ENCODE peak calls at places on chromosome 3, in nine cellular contexts. K is posterior vena cava; M is nephron progenitor cell; L is activated T-helper 1 cell treated with anti-CD3 and anti-CD28 coated beads, Interleukin-12 subunit alpha, Interleukin-12 subunit beta, Interleukin-2, Interleukin-4 antibody, amounts not matched to agents 30 ng/mL and 10 ng/mL and 1 ng/mL, durations not matched to agents 14 hours and 24 hours and 36 hours; A is hepatic stellate cell; U is fibroblast of pulmonary artery; J is NCI-H1105; Z is left cardiac atrium; G is putamen. I is an unnamed sample.

GRCh38 chr3:12229896-12230295 is 59.0 kb upstream of the PPARG start:
- DNase-seq in J (no peak), Z (no peak), M (no peak), A (no peak), G (no peak), K (no peak), U (no peak), L (no peak), I (no peak)

GRCh38 chr3:77256584-77257488 is 216.9 kb downstream of the ROBO2 start:
- DNase-seq in U (no peak), M (no peak), A (no peak), J (peak), L (no peak), G (no peak), K (no peak), Z (no peak), I (no peak)

GRCh38 chr3:197289726-197290125 is 8.7 kb downstream of the DLG1 start:
- DNase-seq in Z (no peak), A (no peak), K (no peak), L (no peak), U (no peak), J (no peak), M (no peak), G (no peak), I (no peak)

GRCh38 chr3:158792709-158793108 is 9.1 kb upstream of the MFSD1 start:
- DNase-seq in Z (peak), K (no peak), A (peak), U (peak), L (no peak), M (no peak), G (no peak), J (no peak), I (no peak)

GRCh38 chr3:2236203-2236602 is 137.5 kb downstream of the CNTN4 start:
- DNase-seq in Z (no peak), K (no peak), A (no peak), M (no peak), L (no peak), J (no peak), G (no peak), U (no peak), I (no peak)

GRCh38 chr3:52210550-52211046 is 12.6 kb downstream of the ALAS1 start:
- DNase-seq in J (no peak), A (no peak), M (no peak), L (no peak), U (peak), G (no peak), Z (no peak), K (no peak), I (no peak)

GRCh38 chr3:151841801-151842200 is 27.9 kb downstream of the AADAC start:
- DNase-seq in A (peak), M (no peak), L (no peak), K (no peak), G (no peak), J (no peak), Z (no peak), U (peak), I (no peak)

GRCh38 chr3:178127221-178127620 is 409.0 kb upstream of the KCNMB2 start:
- DNase-seq in G (no peak), U (no peak), A (no peak), J (no peak), L (no peak), Z (no peak), K (no peak), M (no peak), I (no peak)

GRCh38 chr3:16834214-16834613 is 50.5 kb upstream of the PLCL2 start:
- DNase-seq in Z (no peak), J (no peak), G (no peak), U (no peak), K (no peak), M (no peak), L (no peak), A (no peak), I (no peak)

GRCh38 chr3:110813541-110813940 is 258.1 kb upstream of the NECTIN3 start:
- DNase-seq in U (no peak), L (no peak), K (no peak), G (no peak), J (no peak), Z (no peak), A (no peak), M (no peak), I (no peak)

GRCh38 chr3:69032137-69032536 is 18.7 kb upstream of the EOGT start:
- DNase-seq in M (no peak), J (no peak), Z (no peak), K (no peak), G (no peak), L (no peak), U (peak), A (no peak), I (no peak)

GRCh38 chr3:65177879-65178484 is 490.2 kb upstream of the ADAMTS9 start:
- DNase-seq in A (no peak), G (no peak), U (peak), Z (no peak), K (no peak), M (no peak), L (no peak), J (no peak), I (no peak)

GRCh38 chr3:130895690-130896089 is 1.8 kb downstream of the ATP2C1 start:
- DNase-seq in M (no peak), U (no peak), L (no peak), Z (no peak), K (no peak), A (no peak), G (no peak), J (no peak), I (no peak)

GRCh38 chr3:74303711-74304110 is 310.7 kb downstream of the CNTN3 start:
- DNase-seq in Z (no peak), M (no peak), L (no peak), K (no peak), J (no peak), G (no peak), A (no peak), U (no peak), I (no peak)

GRCh38 chr3:18633002-18633401 is 207.9 kb upstream of the SATB1 start:
- DNase-seq in M (no peak), A (no peak), Z (no peak), J (no peak), K (no peak), G (no peak), U (no peak), L (no peak), I (no peak)

GRCh38 chr3:44012146-44012899 is 229.4 kb upstream of the TOPAZ1 start:
- DNase-seq in L (no peak), Z (no peak), U (no peak), M (no peak), J (no peak), G (no peak), K (no peak), A (no peak), I (no peak)

GRCh38 chr3:40846466-40846865 is 321.7 kb downstream of the ZNF621 start:
- DNase-seq in J (no peak), A (no peak), M (no peak), Z (no peak), U (no peak), G (no peak), L (no peak), K (no peak), I (no peak)

GRCh38 chr3:55272031-55272645 is 215.0 kb downstream of the WNT5A start:
- DNase-seq in G (no peak), A (no peak), L (no peak), J (no peak), M (no peak), K (no peak), U (no peak), Z (no peak), I (no peak)

GRCh38 chr3:52678265-52678927 is 7.3 kb downstream of the PBRM1 start:
- DNase-seq in L (no peak), U (no peak), M (no peak), K (no peak), G (no peak), Z (no peak), A (no peak), J (no peak), I (no peak)

GRCh38 chr3:177286034-177286433 is 88.8 kb upstream of the TBL1XR1 start:
- DNase-seq in J (no peak), Z (no peak), M (no peak), K (no peak), L (no peak), U (no peak), G (no peak), A (no peak), I (peak)

GRCh38 chr3:111712294-111713180 is 117.4 kb upstream of the ZBED2 start:
- DNase-seq in U (no peak), L (no peak), G (no peak), A (no peak), M (peak), K (no peak), Z (no peak), J (peak), I (no peak)

GRCh38 chr3:171428321-171428787 is 31.9 kb downstream of the TNIK start:
- DNase-seq in U (no peak), A (no peak), M (no peak), L (no peak), J (no peak), G (no peak), K (no peak), Z (no peak), I (no peak)

GRCh38 chr3:122299872-122300460 is 25.1 kb upstream of the CSTA start:
- DNase-seq in M (peak), U (peak), Z (no peak), G (no peak), K (no peak), L (no peak), J (no peak), A (no peak), I (no peak)

GRCh38 chr3:35664460-35664919 is 25.2 kb downstream of the ARPP21 start:
- DNase-seq in M (peak), A (peak), U (peak), K (no peak), G (peak), L (no peak), J (peak), Z (peak), I (peak)

GRCh38 chr3:45864760-45865567 is 21.4 kb upstream of the CCR9 start:
- DNase-seq in Z (no peak), G (no peak), M (no peak), K (no peak), A (no peak), L (peak), U (no peak), J (no peak), I (no peak)

GRCh38 chr3:69428657-69429255 is 42.9 kb upstream of the FRMD4B start:
- DNase-seq in A (no peak), J (no peak), U (peak), K (no peak), L (no peak), M (no peak), Z (no peak), G (no peak), I (no peak)

GRCh38 chr3:128864351-128864811 is 15.0 kb upstream of the ACAD9 start:
- DNase-seq in L (no peak), A (no peak), U (no peak), J (no peak), M (no peak), G (peak), Z (no peak), K (no peak), I (no peak)

GRCh38 chr3:143329567-143330164 is 210.1 kb downstream of the CHST2 start:
- DNase-seq in M (peak), G (no peak), Z (no peak), J (peak), A (no peak), U (peak), K (no peak), L (no peak), I (no peak)

GRCh38 chr3:28746990-28747389 is 398.4 kb upstream of the AZI2 start:
- DNase-seq in L (no peak), A (no peak), M (no peak), Z (no peak), J (no peak), K (no peak), G (no peak), U (no peak), I (no peak)

GRCh38 chr3:16239082-16239770 is 25.5 kb downstream of the DPH3 start:
- DNase-seq in M (no peak), J (no peak), U (peak), K (no peak), G (no peak), L (no peak), Z (no peak), A (no peak), I (no peak)

GRCh38 chr3:23659840-23660430 is 145.8 kb upstream of the UBE2E1 start:
- DNase-seq in U (no peak), K (no peak), L (no peak), Z (no peak), A (no peak), J (no peak), G (no peak), M (no peak), I (no peak)

I was measured in epithelial cell of proximal tubule.